ENCODE peak calls at places on chromosomes 12 and 14, in ten cellular contexts. Q is SK-N-SH, C is GM12878, E is HepG2, K is stomach, P is H1, X is suprapubic skin, R is upper lobe of left lung, Y is K562, S is transverse colon. W is an unnamed sample.

GRCh38 chr12:6752181-6752930 is 585 bp downstream of the MLF2 start:
- DNase-seq in P (no peak), C (no peak), E (peak), K (no peak), R (peak), Q (peak), S (peak), X (peak), Y (no peak), W (peak)

GRCh38 chr14:99513183-99513694 is 32.0 kb downstream of the CCNK start:
- DNase-seq in Y (no peak), Q (no peak), K (no peak), P (no peak), S (no peak), R (peak), X (peak), E (no peak), C (no peak), W (peak)

GRCh38 chr14:21428930-21429329 is 27.0 kb downstream of the CHD8 start:
- DNase-seq in E (no peak), P (no peak), Y (no peak), Q (no peak), C (no peak), X (no peak), K (peak), S (no peak), R (no peak), W (no peak)

GRCh38 chr12:121917950-121918678 is at the start of gene CFAP251:
- DNase-seq in R (peak), X (peak), K (peak), Y (no peak), P (peak), Q (peak), E (no peak), S (peak), C (peak), W (peak)

GRCh38 chr12:78898416-78898815 is 33.8 kb downstream of the SYT1 start:
- DNase-seq in Q (peak), K (no peak), P (no peak), E (no peak), Y (no peak), S (no peak), X (no peak), R (no peak), C (no peak), W (peak)

GRCh38 chr12:103806807-103807206 is 34.2 kb downstream of the NT5DC3 start:
- DNase-seq in Y (peak), Q (no peak), S (no peak), R (no peak), P (no peak), K (no peak), E (no peak), C (no peak), X (no peak), W (peak)

GRCh38 chr12:3491938-3492867 is 1.2 kb downstream of the PRMT8 start:
- DNase-seq in K (peak), R (no peak), Q (peak), E (peak), P (peak), C (no peak), S (peak), X (no peak), Y (peak), W (no peak)

GRCh38 chr14:78253986-78254385 is 83.8 kb downstream of the NRXN3 start:
- DNase-seq in R (no peak), Y (peak), K (no peak), X (no peak), Q (no peak), C (no peak), S (no peak), P (no peak), E (no peak), W (no peak)

GRCh38 chr12:29208060-29208459 is 59.0 kb downstream of the FAR2 start:
- DNase-seq in R (peak), X (no peak), K (no peak), Q (no peak), C (no peak), S (no peak), P (no peak), E (no peak), Y (no peak), W (no peak)

GRCh38 chr12:102631274-102631673 is 150.9 kb upstream of the IGF1 start:
- DNase-seq in X (no peak), C (no peak), E (no peak), S (no peak), R (no peak), Y (no peak), P (no peak), K (no peak), Q (no peak), W (no peak)

GRCh38 chr14:38721822-38722431 is 381.1 kb downstream of the SEC23A start:
- DNase-seq in E (peak), P (peak), S (peak), R (peak), X (no peak), Q (peak), C (peak), Y (peak), K (peak), W (no peak)

GRCh38 chr14:60183724-60184596 is 18.8 kb upstream of the DHRS7 start:
- DNase-seq in Y (peak), E (peak), P (no peak), K (no peak), Q (no peak), X (no peak), C (no peak), S (no peak), R (no peak), W (no peak)

GRCh38 chr12:13941258-13942249 is 39.8 kb downstream of the GRIN2B start:
- DNase-seq in R (peak), Y (peak), P (peak), Q (peak), X (no peak), S (peak), C (no peak), K (peak), E (peak), W (no peak)

GRCh38 chr14:77601846-77602609 is 14.4 kb downstream of the SPTLC2 start:
- DNase-seq in Y (no peak), C (no peak), P (no peak), K (no peak), S (no peak), Q (no peak), R (no peak), X (no peak), E (no peak), W (no peak)

GRCh38 chr12:41795066-41795465 is 349.6 kb downstream of the GXYLT1 start:
- DNase-seq in E (no peak), Q (no peak), K (no peak), C (no peak), X (no peak), Y (no peak), S (no peak), R (no peak), P (no peak), W (no peak)

GRCh38 chr14:50357753-50358380 is 38.8 kb downstream of the CDKL1 start:
- DNase-seq in K (no peak), C (no peak), Q (no peak), X (no peak), R (no peak), P (peak), Y (no peak), S (no peak), E (no peak), W (no peak)

GRCh38 chr12:66587912-66588311 is 91.0 kb downstream of the GRIP1 start:
- DNase-seq in C (no peak), P (no peak), X (no peak), Q (no peak), Y (no peak), K (no peak), E (no peak), S (no peak), R (no peak), W (no peak)

GRCh38 chr14:100617715-100618693 is 30.8 kb upstream of the BEGAIN start:
- DNase-seq in E (no peak), P (no peak), C (no peak), S (peak), X (peak), R (no peak), K (no peak), Y (no peak), Q (peak), W (peak)

GRCh38 chr14:64095620-64096019 is 198.6 kb downstream of the ESR2 start:
- DNase-seq in E (no peak), Q (no peak), X (no peak), R (no peak), P (no peak), S (no peak), Y (no peak), C (no peak), K (no peak), W (no peak)

GRCh38 chr12:2451025-2451424 is 343.7 kb upstream of the FKBP4 start:
- DNase-seq in Q (no peak), R (no peak), K (no peak), S (no peak), Y (no peak), E (no peak), X (no peak), P (no peak), C (no peak), W (peak)

GRCh38 chr12:68467514-68467913 is 135.4 kb upstream of the MDM1 start:
- DNase-seq in S (no peak), R (no peak), K (no peak), C (no peak), Q (no peak), E (no peak), Y (no peak), X (no peak), P (no peak), W (no peak)
- TF ChIP-seq EP300 in S (no peak), R (no peak), K (no peak), C (no peak), Q (no peak), E (no peak), Y (no peak), X (no peak), P (no peak), W (no peak)

DNA sequence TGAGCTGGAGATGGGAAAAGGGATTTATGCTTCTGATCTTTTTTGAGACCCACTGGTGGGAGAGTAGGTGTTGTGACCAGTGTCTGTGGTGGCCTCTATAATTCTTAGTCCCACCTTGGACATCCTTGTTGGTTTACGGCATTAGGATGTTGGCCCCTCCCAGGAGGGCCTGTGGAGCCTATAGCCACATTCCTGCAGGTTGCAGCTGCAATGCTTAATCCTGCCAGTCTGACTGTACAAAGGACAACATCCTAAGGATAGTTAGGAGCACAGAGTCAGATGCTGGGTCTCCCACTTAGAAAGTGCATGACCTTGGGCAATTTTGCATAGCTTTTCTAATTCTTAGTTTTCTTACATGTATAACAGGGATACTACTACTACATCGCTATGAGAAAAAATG is 150.9 kb upstream of the SLC38A2 start:
- DNase-seq in S (no peak), Y (no peak), R (no peak), K (no peak), P (no peak), C (no peak), X (no peak), Q (no peak), E (peak), W (no peak)
- H3K4me3 ChIP-seq in S (no peak), Y (no peak), R (no peak), K (no peak), P (no peak), C (no peak), X (no peak), Q (peak), E (peak), W (no peak)

GRCh38 chr12:57089259-57090245 is 638 bp downstream of the NAB2 start:
- DNase-seq in Y (peak), P (peak), S (peak), Q (peak), E (no peak), C (no peak), K (peak), X (peak), R (peak), W (peak)

GRCh38 chr12:57087689-57088441 is 1.0 kb upstream of the NAB2 start:
- DNase-seq in C (peak), K (peak), E (peak), R (peak), Q (peak), S (peak), P (peak), Y (peak), X (peak), W (peak)

GRCh38 chr12:57085999-57086950 is 2.6 kb upstream of the NAB2 start:
- DNase-seq in R (peak), K (peak), Y (peak), S (peak), C (no peak), Q (peak), X (no peak), P (peak), E (peak), W (peak)

GRCh38 chr12:57088442-57089258 is at the start of gene NAB2:
- DNase-seq in C (peak), X (peak), Q (peak), E (peak), R (peak), K (peak), P (peak), S (peak), Y (peak), W (peak)

DNA sequence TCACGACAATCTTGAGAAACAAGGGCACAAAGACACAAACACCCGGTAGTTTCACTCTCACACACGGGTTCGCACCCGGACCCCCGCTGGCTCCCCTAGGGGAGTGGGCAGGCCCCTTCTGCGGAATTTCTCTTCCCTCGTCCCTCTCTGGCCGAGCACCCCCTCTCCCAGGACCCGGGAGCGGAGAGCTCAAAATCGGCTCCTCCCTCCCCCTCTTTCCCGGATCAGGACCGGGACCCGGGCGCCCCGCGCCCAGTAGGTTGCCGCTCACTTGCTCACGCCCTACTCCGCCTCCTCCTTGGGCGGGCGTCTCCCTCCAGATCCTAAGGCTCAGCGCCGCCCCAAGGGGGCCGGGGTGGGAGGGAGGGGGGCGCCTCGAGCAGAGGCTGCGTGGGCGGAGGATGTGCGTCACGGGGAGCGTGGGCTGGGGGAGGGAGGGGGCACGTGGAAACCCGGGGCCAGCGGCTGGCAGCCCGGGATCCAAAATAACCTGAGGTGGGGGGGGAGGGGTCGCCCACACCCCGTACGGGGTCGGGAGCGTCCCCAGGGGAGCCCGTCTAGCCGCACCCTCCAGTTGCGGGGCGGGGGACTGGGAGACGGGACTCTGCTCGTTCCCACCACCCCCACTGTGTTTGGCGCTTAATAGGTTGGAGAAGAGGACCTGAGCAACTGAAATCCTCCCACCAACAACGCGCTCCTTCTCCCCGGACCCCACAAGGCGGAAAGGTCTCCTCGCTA is 1.8 kb upstream of the NAB2 start:
- DNase-seq in R (peak), S (peak), Y (peak), K (peak), P (peak), C (no peak), Q (peak), E (no peak), X (peak), W (peak)
- TF ChIP-seq POLR2AphosphoS5 in R (peak), S (peak), Y (peak), K (peak), P (no peak), C (peak), Q (no peak), E (no peak), X (no peak), W (peak)

DNA sequence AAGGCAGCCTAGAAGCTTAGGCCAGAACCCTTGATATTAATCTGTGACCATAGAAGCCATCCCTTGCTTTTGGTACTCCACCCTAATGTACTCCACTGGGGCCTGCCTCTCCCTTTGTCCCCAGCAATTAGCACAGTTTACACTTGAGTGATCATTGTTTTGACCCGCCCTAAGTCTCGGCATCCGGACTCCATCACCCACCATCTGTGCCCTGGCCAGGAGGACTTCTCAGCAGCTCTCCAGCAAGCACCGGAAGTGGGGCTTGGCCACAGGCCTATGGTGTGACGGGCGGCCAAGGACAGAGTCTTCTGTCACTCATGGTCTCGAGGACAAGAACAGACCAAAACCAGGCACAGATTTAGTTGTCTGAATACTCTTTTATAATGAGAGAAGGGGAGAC is 126.5 kb upstream of the NTF3 start:
- DNase-seq in S (no peak), X (no peak), Q (no peak), K (no peak), R (peak), Y (no peak), P (no peak), E (no peak), C (no peak), W (no peak)
- TF ChIP-seq EP300 in S (no peak), X (no peak), Q (no peak), K (no peak), R (no peak), Y (no peak), P (no peak), E (no peak), C (no peak), W (no peak)

GRCh38 chr12:40762072-40762471 is 69.8 kb downstream of the CNTN1 start:
- DNase-seq in Y (no peak), K (no peak), R (no peak), Q (no peak), S (no peak), X (no peak), E (no peak), C (no peak), P (no peak), W (no peak)

GRCh38 chr12:40760821-40761220 is 68.6 kb downstream of the CNTN1 start:
- DNase-seq in P (no peak), S (no peak), Q (no peak), Y (no peak), K (no peak), E (no peak), X (no peak), R (no peak), C (no peak), W (no peak)
- H3K4me3 ChIP-seq in P (no peak), S (no peak), Q (no peak), Y (no peak), K (no peak), E (no peak), X (no peak), R (no peak), C (no peak), W (no peak)

GRCh38 chr14:102510616-102511520 is 1.3 kb upstream of the ANKRD9 start:
- DNase-seq in R (peak), E (peak), K (peak), Y (peak), P (peak), X (no peak), S (peak), Q (no peak), C (no peak), W (peak)

GRCh38 chr14:102511538-102511937 is 2.0 kb upstream of the ANKRD9 start:
- DNase-seq in X (no peak), R (no peak), C (no peak), E (no peak), Y (no peak), P (no peak), Q (no peak), K (no peak), S (peak), W (no peak)

GRCh38 chr14:102508774-102509743 is 517 bp downstream of the ANKRD9 start:
- DNase-seq in P (no peak), K (peak), Y (peak), E (no peak), S (peak), X (peak), C (no peak), R (peak), Q (peak), W (peak)

GRCh38 chr14:102508410-102508773 is 1.2 kb downstream of the ANKRD9 start:
- DNase-seq in R (peak), E (peak), C (no peak), X (no peak), Q (no peak), S (peak), K (peak), P (no peak), Y (peak), W (no peak)

DNA sequence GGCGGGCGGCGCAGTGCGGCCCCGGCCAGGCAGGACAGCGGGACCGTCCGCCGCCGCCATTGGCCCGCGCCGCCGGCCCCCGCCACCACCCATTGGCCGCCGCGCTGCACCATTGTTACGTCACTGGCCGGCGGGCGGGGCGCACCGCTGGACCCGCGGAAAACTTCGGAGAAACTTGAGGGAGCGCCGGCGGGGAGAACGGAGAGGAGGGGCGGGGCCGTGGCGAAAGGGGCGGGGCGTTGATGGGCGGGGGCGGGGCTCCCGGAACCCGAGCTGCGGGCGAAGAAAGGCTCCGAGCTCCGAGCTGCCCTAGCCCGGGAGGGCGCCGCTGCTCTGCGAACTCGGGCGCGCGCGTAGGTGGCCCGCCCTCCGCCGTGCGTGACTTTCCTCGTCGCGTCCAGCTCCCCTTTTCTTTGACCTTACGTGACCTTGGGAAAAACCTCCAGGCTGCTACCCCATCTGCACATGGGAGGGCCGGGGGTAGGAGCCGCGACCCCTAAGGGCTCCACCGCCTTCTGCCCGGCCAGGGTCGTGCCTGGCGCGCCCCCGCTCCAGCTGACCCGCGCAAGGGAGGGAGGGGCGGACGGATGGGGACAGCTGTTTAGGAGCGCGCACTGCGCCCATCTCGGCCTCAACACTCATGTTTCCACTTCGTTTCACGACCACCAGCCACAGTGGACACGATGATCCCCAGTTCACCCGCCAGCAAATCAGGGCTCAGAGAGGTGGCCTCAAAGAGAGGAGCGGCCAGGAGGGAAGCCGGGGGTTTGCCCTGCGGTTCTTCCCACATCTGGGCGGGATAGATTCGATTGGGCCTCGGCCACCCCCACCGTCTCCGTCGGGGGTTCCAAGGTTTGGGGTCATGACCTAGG is at the start of gene ANKRD9:
- DNase-seq in Q (peak), E (peak), C (peak), S (peak), K (peak), P (peak), R (peak), Y (peak), X (peak), W (peak)
- TF ChIP-seq POLR2AphosphoS5 in Q (peak), E (peak), C (no peak), S (peak), K (no peak), P (peak), R (peak), Y (no peak), X (no peak), W (peak)